ENCODE peak calls at places on chromosome 2, in nine cellular contexts. I, P, N, F, L, E, R, V and H are unnamed samples.

GRCh38 chr2:200447139-200447855 is 62.6 kb downstream of the KCTD18 start:
- DNase-seq in L (no peak), V (no peak), P (no peak), N (no peak), E (no peak), F (no peak), R (no peak), I (no peak), H (no peak)

GRCh38 chr2:234770715-234771141 is 181.1 kb upstream of the SH3BP4 start:
- DNase-seq in R (no peak), N (no peak), E (no peak), V (no peak), P (no peak), F (no peak), L (no peak), I (no peak), H (no peak)

GRCh38 chr2:12685145-12685544 is 31.6 kb upstream of the TRIB2 start:
- DNase-seq in N (no peak), I (no peak), L (no peak), F (no peak), P (no peak), R (no peak), E (no peak), V (no peak), H (no peak)

GRCh38 chr2:18742382-18742781 is 153.0 kb upstream of the NT5C1B start:
- DNase-seq in L (no peak), V (no peak), E (no peak), N (no peak), F (no peak), I (peak; percentile 46), R (no peak), P (no peak), H (no peak)

GRCh38 chr2:11375025-11375688 is 30.7 kb upstream of the ROCK2 start:
- DNase-seq in P (no peak), R (no peak), F (no peak), L (no peak), I (no peak), V (no peak), N (no peak), E (no peak), H (no peak)

GRCh38 chr2:23925702-23926288 is 1.1 kb downstream of the ATAD2B start:
- DNase-seq in L (no peak), F (peak; percentile 4), R (peak; percentile 48), E (no peak), N (peak; percentile 43), P (peak; percentile 26), I (peak; percentile 40), V (peak; percentile 27), H (peak; percentile 79)

GRCh38 chr2:37005118-37005868 is 39.0 kb upstream of the STRN start:
- DNase-seq in L (no peak), I (no peak), N (no peak), V (no peak), E (no peak), P (no peak), F (no peak), R (no peak), H (no peak)

GRCh38 chr2:190578158-190579057 is 43.9 kb upstream of the NEMP2 start:
- DNase-seq in E (no peak), R (peak; percentile 18), F (no peak), P (no peak), I (peak; percentile 55), L (no peak), V (no peak), N (no peak), H (no peak)

GRCh38 chr2:8544786-8545631 is 136.8 kb upstream of the ID2 start:
- DNase-seq in P (peak; percentile 21), V (peak; percentile 26), N (peak; percentile 74), R (peak; percentile 47), I (peak; percentile 65), L (peak; percentile 88), E (peak; percentile 93), F (no peak), H (no peak)

GRCh38 chr2:8543412-8544167 is 138.3 kb upstream of the ID2 start:
- DNase-seq in V (peak; percentile 34), F (peak; percentile 47), E (peak; percentile 89), P (no peak), I (peak; percentile 82), L (peak; percentile 80), N (peak; percentile 59), R (no peak), H (peak; percentile 90)

GRCh38 chr2:8545676-8546318 is 136.1 kb upstream of the ID2 start:
- DNase-seq in I (no peak), N (no peak), L (no peak), F (no peak), V (no peak), P (no peak), E (peak; percentile 75), R (no peak), H (no peak)

GRCh38 chr2:8543065-8543411 is 138.8 kb upstream of the ID2 start:
- DNase-seq in N (no peak), P (no peak), V (no peak), E (peak; percentile 78), I (no peak), F (no peak), L (no peak), R (no peak), H (no peak)

DNA sequence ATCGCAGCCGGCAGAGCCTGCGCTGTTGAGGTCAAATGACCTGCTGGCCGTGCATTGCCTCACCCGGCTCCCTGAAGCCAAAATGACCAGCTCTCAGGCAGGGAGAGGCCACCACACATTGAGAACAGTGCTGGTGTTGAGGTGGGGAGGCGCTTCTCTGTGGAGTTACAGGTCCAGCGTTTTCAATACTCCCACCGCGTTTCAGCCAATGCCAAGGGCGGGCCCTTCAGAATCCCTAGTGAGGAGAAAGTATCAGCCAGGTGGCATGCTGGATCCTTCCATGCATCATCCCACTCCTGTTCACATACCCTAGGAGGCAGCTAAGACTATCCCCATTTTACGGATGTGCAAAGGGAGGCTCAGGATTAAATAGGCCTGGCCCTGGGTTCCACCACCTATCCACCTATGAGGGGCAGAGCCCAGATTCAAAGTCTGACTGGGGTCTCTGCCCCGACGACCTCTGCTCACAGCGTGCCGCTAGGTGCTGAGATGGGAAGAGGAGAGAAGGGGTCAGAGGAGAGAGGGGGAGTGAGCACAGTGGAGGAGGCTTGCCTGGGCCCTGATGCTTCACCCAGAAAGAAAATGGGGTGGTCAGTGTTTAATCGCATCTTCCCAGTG is 137.6 kb upstream of the ID2 start:
- DNase-seq in F (no peak), I (no peak), R (no peak), L (no peak), E (no peak), V (no peak), P (no peak), N (no peak), H (no peak)
- H3K4me1 ChIP-seq in F (peaks cover 15% of the 10 kb centered on the region), I (peaks cover 10% of the 10 kb centered on the region), R (peaks cover 13% of the 10 kb centered on the region), L (peaks cover 80% of the 10 kb centered on the region), E (peaks cover 71% of the 10 kb centered on the region), V (peaks cover 28% of the 10 kb centered on the region), P (peaks cover 32% of the 10 kb centered on the region), N (no peaks in the 10 kb centered on the region), H (peaks cover 43% of the 10 kb centered on the region)

GRCh38 chr2:43220982-43221659 is 5.3 kb downstream of the ZFP36L2 start:
- DNase-seq in R (peak; percentile 57), I (peak; percentile 78), P (no peak), L (peak; percentile 70), N (peak; percentile 75), V (peak; percentile 19), E (peak; percentile 89), F (no peak), H (peak; percentile 77)

GRCh38 chr2:43218221-43218549 is 8.2 kb downstream of the ZFP36L2 start:
- DNase-seq in L (no peak), N (no peak), R (no peak), V (no peak), F (no peak), P (no peak), E (no peak), I (no peak), H (no peak)

GRCh38 chr2:43220229-43220981 is 6.0 kb downstream of the ZFP36L2 start:
- DNase-seq in F (no peak), R (no peak), N (no peak), P (no peak), L (no peak), I (no peak), E (peak; percentile 23), V (no peak), H (no peak)

GRCh38 chr2:43218550-43219382 is 7.6 kb downstream of the ZFP36L2 start:
- DNase-seq in L (peak; percentile 78), N (peak; percentile 54), R (peak; percentile 71), V (peak; percentile 65), E (peak; percentile 95), F (no peak), P (peak; percentile 63), I (peak; percentile 42), H (no peak)

DNA sequence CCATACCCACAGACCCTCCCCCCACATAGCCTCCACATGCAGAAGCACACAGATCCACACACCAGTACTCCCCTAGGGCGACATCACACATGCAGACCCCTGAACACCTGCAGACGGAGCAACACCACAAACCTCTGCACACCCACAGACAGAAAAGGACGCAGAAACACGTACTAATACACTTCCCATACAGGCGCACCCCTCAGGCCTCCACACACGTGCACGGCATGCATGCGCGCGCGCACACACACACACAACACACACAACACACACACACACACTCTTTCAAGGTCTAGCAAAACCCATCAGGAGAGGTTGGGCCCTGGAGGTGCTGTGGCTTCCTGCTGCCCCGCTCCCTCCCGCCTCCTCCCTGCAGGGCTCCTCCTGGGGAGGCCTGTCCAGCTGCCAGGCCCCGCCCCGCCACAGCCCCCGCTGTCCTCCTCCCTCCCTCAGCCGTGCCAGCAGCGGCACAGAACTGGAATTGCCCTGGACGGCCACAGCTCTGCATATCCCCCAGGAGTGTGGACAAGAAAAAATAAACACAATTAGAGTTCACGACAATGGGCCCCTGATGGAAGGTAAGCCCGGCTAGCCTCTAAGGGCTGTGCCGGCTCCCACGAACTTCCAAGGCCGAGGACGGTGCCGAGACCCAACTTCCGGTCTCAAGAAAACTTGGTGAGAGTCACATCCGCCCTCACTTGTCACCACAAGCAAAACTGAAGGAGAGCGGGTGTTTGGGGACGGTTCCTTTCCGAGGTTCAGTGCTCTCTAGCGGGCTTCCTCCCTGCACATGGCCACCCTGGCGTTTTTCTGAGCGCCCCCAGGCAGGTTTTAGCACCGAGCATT is 6.8 kb downstream of the ZFP36L2 start:
- DNase-seq in L (peak; percentile 93), E (peak; percentile 97), N (peak; percentile 91), P (peak; percentile 59), I (peak; percentile 89), R (peak; percentile 93), V (peak; percentile 65), F (peak; percentile 46), H (peak; percentile 91)
- H3K4me1 ChIP-seq in L (peaks cover 70% of the 10 kb centered on the region), E (peaks cover 77% of the 10 kb centered on the region), N (peaks cover 58% of the 10 kb centered on the region), P (peaks cover 33% of the 10 kb centered on the region), I (peaks cover 17% of the 10 kb centered on the region), R (peaks cover 58% of the 10 kb centered on the region), V (peaks cover 43% of the 10 kb centered on the region), F (peaks cover 47% of the 10 kb centered on the region), H (peaks cover 69% of the 10 kb centered on the region)

GRCh38 chr2:126971162-126971480 is 72.4 kb downstream of the TEX51 start:
- DNase-seq in F (no peak), P (no peak), E (no peak), R (no peak), N (no peak), V (no peak), I (no peak), L (no peak), H (no peak)
- H3K4me1 ChIP-seq in F (peaks cover 4% of the 10 kb centered on the region), P (peaks cover 12% of the 10 kb centered on the region), E (peaks cover 14% of the 10 kb centered on the region), R (peaks cover 14% of the 10 kb centered on the region), N (peaks cover 5% of the 10 kb centered on the region), V (peaks cover 7% of the 10 kb centered on the region), I (no peaks in the 10 kb centered on the region), L (peaks cover 7% of the 10 kb centered on the region), H (no peaks in the 10 kb centered on the region)

GRCh38 chr2:121266543-121267106 is 18.4 kb downstream of the TFCP2L1 start:
- DNase-seq in V (no peak), P (no peak), N (no peak), E (peak; percentile 17), R (no peak), L (peak; percentile 22), F (no peak), I (no peak), H (no peak)

GRCh38 chr2:121273116-121273515 is 11.9 kb downstream of the TFCP2L1 start:
- DNase-seq in L (no peak), V (no peak), R (no peak), P (no peak), E (no peak), N (no peak), I (no peak), F (no peak), H (no peak)

GRCh38 chr2:121276341-121276740 is 8.7 kb downstream of the TFCP2L1 start:
- DNase-seq in R (no peak), V (no peak), F (no peak), E (no peak), P (no peak), N (no peak), I (no peak), L (no peak), H (no peak)

DNA sequence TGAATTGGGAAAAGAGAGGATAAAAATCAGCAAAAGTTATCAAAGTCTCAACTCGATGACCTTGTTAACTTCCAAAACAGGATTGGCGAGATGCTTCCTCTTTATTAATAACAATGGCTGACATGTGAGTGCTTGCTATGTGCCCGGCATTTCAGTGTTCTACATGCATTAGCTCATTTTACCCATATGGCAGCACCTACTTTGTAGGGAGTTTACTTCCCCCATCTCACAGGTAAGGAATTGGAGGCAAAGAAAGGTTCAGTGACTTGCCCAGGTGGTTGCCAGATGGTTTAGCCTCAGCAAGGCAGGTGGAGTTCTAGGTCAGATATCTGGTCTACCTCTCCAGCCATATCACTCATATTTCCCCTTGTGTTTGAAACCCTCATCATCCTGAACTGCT is 12.4 kb downstream of the TFCP2L1 start:
- DNase-seq in R (no peak), N (no peak), E (no peak), L (no peak), F (no peak), P (no peak), I (no peak), V (no peak), H (no peak)
- H3K4me1 ChIP-seq in R (peaks cover 20% of the 10 kb centered on the region), N (no peaks in the 10 kb centered on the region), E (no peaks in the 10 kb centered on the region), L (no peaks in the 10 kb centered on the region), F (no peaks in the 10 kb centered on the region), P (no peaks in the 10 kb centered on the region), I (no peaks in the 10 kb centered on the region), V (peaks cover 3% of the 10 kb centered on the region), H (no peaks in the 10 kb centered on the region)